ENCODE peak calls at places on chromosomes 7 and 10, in four cellular contexts. I, U, X and H are unnamed samples.

GRCh38 chr7:133649593-133649992 is 396.7 kb downstream of the EXOC4 start:
- DNase-seq in I (peak; percentile 26), U (no peak), X (no peak), H (no peak)

GRCh38 chr7:28536259-28536658 is 123.9 kb downstream of the CREB5 start:
- DNase-seq in I (no peak), U (no peak), X (peak; percentile 83), H (no peak)

GRCh38 chr10:72523062-72523461 is 102.8 kb downstream of the MICU1 start:
- DNase-seq in I (no peak), U (no peak), X (no peak), H (no peak)

GRCh38 chr10:98269435-98269912 is 1.5 kb upstream of the LOXL4 start:
- DNase-seq in I (peak; percentile 55), U (peak; percentile 41), X (peak; percentile 60), H (peak; percentile 38)

GRCh38 chr7:89332026-89332425 is 536.5 kb upstream of the TEX47 start:
- DNase-seq in I (peak; percentile 11), U (no peak), X (no peak), H (no peak)

GRCh38 chr10:80144302-80145131 is 12.0 kb downstream of the PLAC9 start:
- DNase-seq in I (no peak), U (no peak), X (peak; percentile 46), H (no peak)

GRCh38 chr7:25954395-25954794 is 197.6 kb upstream of the NFE2L3 start:
- DNase-seq in I (no peak), U (no peak), X (no peak), H (no peak)

GRCh38 chr10:75817224-75817623 is 385.8 kb downstream of the LRMDA start:
- DNase-seq in I (no peak), U (no peak), X (no peak), H (no peak)

GRCh38 chr10:99661370-99661749 is 2.1 kb downstream of the ENTPD7 start:
- DNase-seq in I (no peak), U (peak; percentile 52), X (no peak), H (no peak)

GRCh38 chr10:99276848-99277486 is 41.3 kb upstream of the HPSE2 start:
- DNase-seq in I (no peak), U (no peak), X (no peak), H (no peak)

GRCh38 chr7:1494866-1495563 is 9.2 kb downstream of the INTS1 start:
- DNase-seq in I (no peak), U (no peak), X (no peak), H (no peak)

GRCh38 chr7:87003872-87004798 is 55.3 kb downstream of the ELAPOR2 start:
- DNase-seq in I (no peak), U (no peak), X (no peak), H (no peak)

GRCh38 chr10:11639346-11639745 is 27.9 kb upstream of the USP6NL start:
- DNase-seq in I (no peak), U (no peak), X (no peak), H (no peak)

GRCh38 chr7:896346-897075 is 20.2 kb downstream of the GET4 start:
- DNase-seq in I (no peak), U (no peak), X (no peak), H (no peak)

GRCh38 chr7:1931248-1931950 is 261.3 kb downstream of the ELFN1 start:
- DNase-seq in I (no peak), U (no peak), X (no peak), H (no peak)

GRCh38 chr7:70032673-70033072 is 434.4 kb downstream of the AUTS2 start:
- DNase-seq in I (no peak), U (no peak), X (no peak), H (no peak)

GRCh38 chr7:68401313-68401712 is 1197.0 kb upstream of the AUTS2 start:
- DNase-seq in I (no peak), U (no peak), X (no peak), H (no peak)

GRCh38 chr10:37495415-37495814 is 362.0 kb downstream of the ZNF248 start:
- DNase-seq in I (no peak), U (no peak), X (no peak), H (no peak)

GRCh38 chr10:130968964-130969363 is 342.6 kb downstream of the TCERG1L start:
- DNase-seq in I (no peak), U (no peak), X (no peak), H (no peak)

GRCh38 chr7:70712942-70713341 is 419.0 kb upstream of the GALNT17 start:
- DNase-seq in I (no peak), U (no peak), X (no peak), H (no peak)

GRCh38 chr10:103545771-103546281 is 52.3 kb downstream of the NEURL1 start:
- DNase-seq in I (no peak), U (no peak), X (peak; percentile 14), H (no peak)

GRCh38 chr7:159231017-159231416 is 86.3 kb upstream of the VIPR2 start:
- DNase-seq in I (no peak), U (no peak), X (no peak), H (no peak)

GRCh38 chr10:8731415-8732110 is 677.1 kb downstream of the GATA3 start:
- DNase-seq in I (no peak), U (no peak), X (no peak), H (no peak)

GRCh38 chr10:85978566-85979358 is 387.8 kb downstream of the GRID1 start:
- DNase-seq in I (no peak), U (no peak), X (peak; percentile 31), H (no peak)

GRCh38 chr10:129400426-129400825 is 66.6 kb upstream of the MGMT start:
- DNase-seq in I (no peak), U (no peak), X (no peak), H (no peak)

GRCh38 chr10:65234261-65234660 is 1691.6 kb upstream of the LRRTM3 start:
- DNase-seq in I (no peak), U (no peak), X (no peak), H (no peak)

GRCh38 chr7:7761340-7761973 is 43.0 kb upstream of the RPA3 start:
- DNase-seq in I (peak; percentile 29), U (no peak), X (no peak), H (no peak)

GRCh38 chr10:70561051-70561450 is 41.5 kb downstream of the PRF1 start:
- DNase-seq in I (no peak), U (no peak), X (no peak), H (peak; percentile 47)

GRCh38 chr10:6958723-6959122 is 378.6 kb upstream of the PRKCQ start:
- DNase-seq in I (no peak), U (no peak), X (no peak), H (no peak)

GRCh38 chr10:98346847-98347246 is 68.1 kb downstream of the PYROXD2 start:
- DNase-seq in I (no peak), U (no peak), X (no peak), H (no peak)

GRCh38 chr7:126578338-126578737 is 674.4 kb downstream of the GRM8 start:
- DNase-seq in I (no peak), U (no peak), X (no peak), H (no peak)

GRCh38 chr10:67883710-67884312 is 645 bp upstream of the SIRT1 start:
- DNase-seq in I (no peak), U (no peak), X (no peak), H (no peak)

GRCh38 chr7:11737723-11738122 is 94.3 kb downstream of the THSD7A start:
- DNase-seq in I (no peak), U (no peak), X (no peak), H (no peak)

GRCh38 chr10:99560277-99561126 is 27.8 kb downstream of the NKX2-3 start:
- DNase-seq in I (no peak), U (no peak), X (peak; percentile 70), H (peak; percentile 5)

DNA sequence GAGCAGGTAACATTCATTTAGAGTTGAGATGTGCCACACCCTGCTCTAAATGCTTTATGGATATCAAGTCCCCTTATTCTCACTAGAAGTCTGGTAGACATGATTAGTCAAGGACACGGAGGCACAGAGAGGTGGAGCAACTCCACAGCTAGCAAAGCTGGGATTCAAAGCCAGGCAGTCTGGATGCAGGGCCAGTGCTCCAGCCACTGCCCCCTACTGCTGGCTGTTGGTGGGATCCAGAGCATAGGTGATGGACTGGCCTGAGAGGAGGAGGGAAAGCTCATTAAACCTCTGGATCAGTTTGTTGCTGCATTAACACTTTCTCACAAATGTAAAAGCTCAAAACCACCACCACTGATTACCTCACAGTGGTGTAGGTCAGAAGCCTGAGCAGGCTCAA is 22.6 kb upstream of the KBTBD2 start:
- DNase-seq in I (no peak), U (no peak), X (peak; percentile 50), H (no peak)
- TF ChIP-seq CTCF in I (no peak), U (no peak), X (peak; percentile 59), H (no peak)

DNA sequence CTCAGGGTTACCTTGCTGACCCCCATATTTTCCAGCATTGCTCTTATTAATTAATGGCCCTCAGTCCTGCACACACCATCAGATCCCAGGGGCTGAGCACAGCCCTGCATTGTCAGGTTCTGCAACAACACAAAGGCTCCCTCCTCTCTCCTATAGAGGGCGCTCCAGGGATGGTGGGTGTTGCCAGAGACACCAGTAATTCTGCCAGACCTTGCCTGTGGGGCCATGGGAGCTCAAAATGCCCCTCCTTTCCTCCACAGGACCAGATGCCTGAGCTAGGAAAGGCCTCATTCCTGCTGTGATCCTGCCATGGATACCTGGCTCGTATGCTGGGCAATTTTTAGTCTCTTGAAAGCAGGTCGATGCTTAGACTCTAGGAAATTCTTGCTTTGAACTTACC is 42.8 kb upstream of the PRSS58 start:
- DNase-seq in I (no peak), U (no peak), X (peak; percentile 89), H (no peak)
- TF ChIP-seq CTCF in I (peak; percentile 25), U (no peak), X (peak; percentile 85), H (no peak)

DNA sequence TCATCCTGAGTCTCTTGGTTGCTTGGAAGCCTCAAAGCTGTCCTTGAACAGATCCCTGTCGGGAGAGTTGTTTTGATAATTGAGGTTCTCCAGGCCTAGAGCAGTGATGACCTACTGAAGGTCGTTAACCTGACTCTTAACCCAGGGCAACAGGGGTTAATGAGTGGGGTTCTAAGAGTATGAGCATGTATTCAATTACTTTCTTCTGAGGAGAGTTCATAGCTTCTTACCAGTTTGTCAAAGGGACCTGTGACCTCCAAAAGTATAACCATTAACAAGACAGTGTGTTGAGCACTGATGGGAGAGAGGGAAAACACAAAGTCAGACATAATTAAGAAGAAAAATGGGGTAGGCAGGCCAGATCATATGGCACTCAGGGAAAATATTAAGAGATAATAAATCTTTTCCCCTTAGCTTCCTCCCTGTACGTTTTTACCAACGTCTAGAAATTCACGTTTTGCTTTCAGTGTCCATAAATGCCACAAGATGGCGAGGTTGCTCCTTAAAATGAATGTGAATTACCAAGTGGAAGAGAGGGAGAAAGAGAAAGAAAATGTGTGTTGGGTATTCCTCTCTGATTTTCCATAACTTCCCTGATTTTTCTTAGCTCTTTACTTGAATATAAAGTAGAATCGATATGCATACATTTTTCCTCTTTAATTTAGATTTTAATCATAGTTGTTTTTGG is 97.6 kb downstream of the SUGCT start:
- DNase-seq in I (peak; percentile 64), U (peak; percentile 29), X (no peak), H (peak; percentile 45)
- TF ChIP-seq CTCF in I (peak; percentile 64), U (peak; percentile 66), X (peak; percentile 64), H (peak; percentile 59)

DNA sequence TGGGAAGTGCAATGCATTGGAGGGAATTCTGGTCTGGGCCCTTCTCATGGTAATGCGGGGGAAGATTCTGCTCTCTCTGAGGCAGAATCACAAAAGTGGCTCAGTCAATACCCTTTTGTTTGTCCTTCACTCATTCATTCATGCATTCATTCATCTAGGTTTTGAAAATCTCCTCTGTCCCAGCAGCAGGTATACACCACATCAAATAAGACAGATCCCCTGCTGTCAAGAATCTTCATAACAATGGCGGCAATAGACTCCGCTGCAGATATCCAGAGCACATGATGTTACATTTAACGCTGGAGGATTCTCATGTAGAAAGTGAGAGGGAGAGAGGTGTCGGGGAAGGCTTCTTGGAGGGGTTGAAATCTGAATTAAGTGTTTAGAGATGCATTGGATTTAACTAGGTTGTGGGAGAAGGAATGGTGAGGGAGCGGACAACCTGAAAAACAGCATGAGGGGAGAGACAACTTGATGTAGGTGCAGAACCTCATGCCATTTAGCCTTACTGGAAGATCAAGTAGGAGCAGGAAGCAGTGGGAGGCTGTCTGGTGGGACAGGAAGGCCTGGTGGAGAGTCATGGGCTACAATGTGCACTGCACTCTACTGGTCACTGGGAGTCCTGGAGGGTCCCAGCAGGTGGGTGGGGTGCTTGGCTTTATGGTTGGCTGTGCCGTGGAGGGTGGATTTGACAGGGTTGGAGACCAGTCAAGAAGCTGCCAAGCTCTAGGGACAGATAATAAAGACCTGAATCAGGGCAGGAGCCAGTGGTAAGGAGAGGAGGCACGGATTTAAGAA is 5.2 kb upstream of the FAM180A start:
- DNase-seq in I (no peak), U (no peak), X (peak; percentile 75), H (no peak)
- TF ChIP-seq CTCF in I (no peak), U (no peak), X (no peak), H (no peak)